ENCODE peak calls at places on chromosomes 7 and 10, in six cellular contexts. T is coronary artery, S is HFF-Myc, R is cardiac fibroblast, P is fibroblast of lung, X is IMR-90. K is an unnamed sample.

GRCh38 chr7:153886506-153887391 is 165.4 kb upstream of the DPP6 start:
- DNase-seq in T (no peak), S (no peak), R (no peak), P (no peak), X (no peak), K (no peak)

GRCh38 chr10:95513941-95514392 is 47.2 kb downstream of the SORBS1 start:
- DNase-seq in T (no peak), S (no peak), R (peak; percentile 69), P (peak; percentile 83), X (peak; percentile 10), K (peak; percentile 47)

GRCh38 chr7:39754326-39755120 is 131.2 kb downstream of the RALA start:
- DNase-seq in T (no peak), S (no peak), R (peak; percentile 38), P (peak; percentile 82), X (peak; percentile 81), K (peak; percentile 67)

GRCh38 chr7:140726304-140726703 is 29.8 kb downstream of the NDUFB2 start:
- DNase-seq in T (no peak), S (peak; percentile 11), R (peak; percentile 38), P (peak; percentile 14), X (peak; percentile 23), K (peak; percentile 42)

GRCh38 chr10:69237528-69238159 is 17.5 kb downstream of the HKDC1 start:
- DNase-seq in T (peak; percentile 88), S (peak; percentile 37), R (peak; percentile 84), P (peak; percentile 44), X (peak; percentile 64), K (peak; percentile 78)

GRCh38 chr7:78299088-78299487 is 500.5 kb downstream of the PHTF2 start:
- DNase-seq in T (no peak), S (no peak), R (no peak), P (peak; percentile 30), X (peak; percentile 12), K (no peak)

GRCh38 chr10:112779025-112779765 is 170.9 kb upstream of the TCF7L2 start:
- DNase-seq in T (no peak), S (no peak), R (peak; percentile 14), P (no peak), X (no peak), K (no peak)

GRCh38 chr7:70356324-70356797 is 758.1 kb downstream of the AUTS2 start:
- DNase-seq in T (no peak), S (no peak), R (no peak), P (no peak), X (no peak), K (no peak)

GRCh38 chr7:100017300-100017699 is 1.9 kb downstream of the ZKSCAN1 start:
- DNase-seq in T (no peak), S (no peak), R (no peak), P (no peak), X (no peak), K (no peak)

GRCh38 chr10:30788307-30788706 is 158.8 kb upstream of the LYZL2 start:
- DNase-seq in T (no peak), S (no peak), R (peak; percentile 42), P (peak; percentile 54), X (peak; percentile 70), K (peak; percentile 70)

GRCh38 chr10:71770255-71770654 is 3.1 kb downstream of the VSIR start:
- DNase-seq in T (no peak), S (no peak), R (peak; percentile 31), P (no peak), X (peak; percentile 53), K (peak; percentile 63)

GRCh38 chr7:137001478-137001877 is 133.0 kb downstream of the CHRM2 start:
- DNase-seq in T (no peak), S (no peak), R (no peak), P (no peak), X (peak; percentile 41), K (no peak)

GRCh38 chr10:26138613-26139012 is 78.0 kb upstream of the GAD2 start:
- DNase-seq in T (no peak), S (no peak), R (no peak), P (no peak), X (no peak), K (no peak)

GRCh38 chr7:66694286-66694685 is 46.2 kb upstream of the RABGEF1 start:
- DNase-seq in T (no peak), S (no peak), R (no peak), P (no peak), X (no peak), K (no peak)

DNA sequence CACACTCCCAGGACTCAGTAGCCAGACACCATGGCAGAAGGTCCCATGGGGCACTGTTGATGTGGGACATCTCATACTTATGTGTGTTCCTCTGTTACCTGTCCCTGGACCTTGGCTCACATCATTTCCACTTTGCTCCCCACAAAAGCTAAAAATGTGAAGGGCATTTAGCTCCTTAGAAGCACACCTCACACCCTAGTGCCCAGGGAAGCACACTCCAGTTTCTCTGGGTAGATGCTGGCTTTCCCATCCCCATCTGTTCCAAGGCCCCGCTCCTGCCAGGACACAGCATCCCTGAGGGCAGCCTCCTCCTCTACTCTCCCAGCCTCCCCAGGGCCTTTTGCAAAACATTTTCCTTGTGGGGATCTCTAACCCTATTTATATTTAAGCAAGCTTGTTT is 572.4 kb upstream of the MGMT start:
- DNase-seq in T (no peak), S (no peak), R (no peak), P (no peak), X (no peak), K (no peak)
- TF ChIP-seq CTCF in T (no peak), S (no peak), R (no peak), P (no peak), X (no peak), K (no peak)

GRCh38 chr7:117875566-117875965 is 2.3 kb upstream of the CTTNBP2 start:
- DNase-seq in T (no peak), S (no peak), R (no peak), P (peak; percentile 24), X (peak; percentile 28), K (no peak)
- TF ChIP-seq CTCF in T (no peak), S (no peak), R (no peak), P (no peak), X (peak; percentile 29), K (no peak)

GRCh38 chr7:127588019-127588696 is at the start of gene ARF5:
- DNase-seq in T (peak; percentile 93), S (no peak), R (peak; percentile 88), P (peak; percentile 70), X (peak; percentile 72), K (peak; percentile 63)

GRCh38 chr7:127589901-127590300 is 1.7 kb downstream of the ARF5 start:
- DNase-seq in T (no peak), S (no peak), R (no peak), P (no peak), X (no peak), K (no peak)

GRCh38 chr7:127587663-127588018 is 570 bp upstream of the ARF5 start:
- DNase-seq in T (no peak), S (no peak), R (no peak), P (no peak), X (no peak), K (no peak)

GRCh38 chr7:127591189-127591588 is 2.3 kb upstream of the FSCN3 start:
- DNase-seq in T (no peak), S (no peak), R (no peak), P (no peak), X (no peak), K (no peak)

GRCh38 chr7:127588697-127589482 is 679 bp downstream of the ARF5 start:
- DNase-seq in T (no peak), S (peak; percentile 19), R (peak; percentile 60), P (peak; percentile 49), X (peak; percentile 51), K (peak; percentile 44)
- TF ChIP-seq CTCF in T (no peak), S (peak; percentile 65), R (peak; percentile 46), P (peak; percentile 61), X (peak; percentile 71), K (peak; percentile 49)

DNA sequence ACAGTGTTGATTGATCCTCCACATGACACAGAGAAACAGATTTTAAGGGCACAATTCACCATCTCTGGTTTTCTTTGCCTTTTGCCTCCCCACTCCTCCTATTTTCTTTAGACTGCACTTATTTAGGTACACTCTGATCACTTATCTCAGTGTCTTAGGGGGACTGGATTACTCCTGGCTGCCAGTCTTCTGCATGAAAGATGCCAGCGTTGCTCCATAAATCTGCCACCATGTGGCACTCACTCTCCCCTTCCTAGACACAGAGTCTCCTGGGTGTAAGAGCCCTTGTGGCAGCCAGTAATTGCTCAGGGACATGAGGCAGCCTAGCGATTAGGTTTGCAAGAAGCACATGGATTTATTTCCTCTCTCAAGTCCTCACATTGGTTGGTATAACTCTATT is 34.5 kb upstream of the RBM20 start:
- DNase-seq in T (no peak), S (no peak), R (peak; percentile 5), P (no peak), X (no peak), K (no peak)
- TF ChIP-seq CTCF in T (no peak), S (no peak), R (no peak), P (no peak), X (no peak), K (no peak)

GRCh38 chr10:97335188-97335619 is 675 bp upstream of the FRAT2 start:
- DNase-seq in T (no peak), S (no peak), R (no peak), P (no peak), X (no peak), K (no peak)

GRCh38 chr10:97334370-97335175 is at the start of gene FRAT2:
- DNase-seq in T (peak; percentile 93), S (no peak), R (peak; percentile 97), P (peak; percentile 90), X (peak; percentile 91), K (peak; percentile 87)

GRCh38 chr10:97333351-97333600 is 1.3 kb downstream of the FRAT2 start:
- DNase-seq in T (no peak), S (no peak), R (peak; percentile 56), P (peak; percentile 41), X (peak; percentile 36), K (peak; percentile 59)

GRCh38 chr10:97332586-97333350 is 1.8 kb downstream of the FRAT2 start:
- DNase-seq in T (no peak), S (peak; percentile 61), R (peak; percentile 89), P (peak; percentile 77), X (peak; percentile 87), K (peak; percentile 90)

DNA sequence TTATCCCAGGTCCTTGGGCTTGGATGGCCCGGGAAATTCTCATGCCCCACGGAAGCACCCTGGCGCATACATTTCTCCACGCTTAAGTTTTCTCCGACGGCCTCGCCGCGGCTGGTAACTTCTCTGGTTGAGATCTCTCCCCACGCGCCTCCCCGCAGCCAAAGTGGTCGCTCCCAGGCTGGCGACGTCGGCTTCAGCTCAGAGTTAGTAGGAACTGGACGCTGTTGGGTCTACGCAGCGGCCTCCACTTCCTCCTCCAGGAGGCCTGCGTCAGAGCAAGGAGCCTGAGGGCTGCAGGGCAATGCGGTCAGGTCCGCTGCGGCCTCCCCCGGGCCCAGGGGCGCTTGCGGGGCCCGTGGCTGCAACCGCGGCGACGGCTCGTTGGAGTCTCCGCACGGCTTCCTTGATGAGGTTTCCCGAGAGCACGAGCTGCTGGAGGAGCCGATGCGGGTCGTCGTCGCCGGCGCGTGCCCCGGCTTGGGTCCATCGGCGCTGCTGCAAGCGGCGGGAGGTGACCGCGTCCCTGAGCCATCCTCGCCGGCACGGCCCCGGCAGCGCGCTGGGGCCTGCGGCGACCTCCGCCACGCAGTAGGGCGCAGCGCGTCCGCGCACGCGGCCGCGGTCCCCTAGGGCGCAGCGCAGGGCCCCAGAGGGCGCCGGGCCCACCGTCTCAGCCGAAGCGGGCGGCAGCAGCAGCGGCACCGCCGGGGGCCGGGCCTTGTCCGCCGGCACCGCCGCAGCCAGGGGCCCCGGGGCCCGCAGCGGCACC is 744 bp downstream of the FRAT2 start:
- DNase-seq in T (no peak), S (no peak), R (peak; percentile 52), P (peak; percentile 58), X (peak; percentile 45), K (peak; percentile 52)
- TF ChIP-seq CTCF in T (no peak), S (no peak), R (no peak), P (no peak), X (no peak), K (no peak)